ENCODE peak calls at places on chromosomes 4 and X, in ten cellular contexts. U is CD8-positive, alpha-beta T cell; C is tibial nerve; G is heart right ventricle; A is breast epithelium; O is MM.1S; B is Peyer's patch; V is cardiac muscle cell; R is left lung; E is IMR-90. J is an unnamed sample.
A peak's percentile ranks its signal among the peaks of the same experiment; 100 is the strongest.

GRCh38 chr4:140012688-140013087 is 141.3 kb downstream of the MAML3 start:
- DNase-seq in U (peak; percentile 67), R (no peak), O (peak; percentile 10), G (peak; percentile 66), B (peak; percentile 35), E (peak; percentile 95), V (peak; percentile 60), C (peak; percentile 41), A (no peak), J (no peak)

GRCh38 chrX:112235547-112235946 is 153.0 kb upstream of the TRPC5 start:
- DNase-seq in G (no peak), O (no peak), C (no peak), B (no peak), A (no peak), V (no peak), E (peak; percentile 8), U (no peak), R (no peak), J (no peak)

GRCh38 chr4:100302061-100303026 is 112.1 kb upstream of the DDIT4L start:
- DNase-seq in C (no peak), A (no peak), G (no peak), B (no peak), V (no peak), E (no peak), O (no peak), R (no peak), U (no peak), J (no peak)

GRCh38 chr4:160414516-160414915 is 1311.6 kb downstream of the RAPGEF2 start:
- DNase-seq in A (no peak), O (no peak), B (no peak), U (no peak), C (no peak), V (no peak), E (no peak), R (no peak), G (no peak), J (no peak)

GRCh38 chrX:44951572-44952067 is 78.6 kb downstream of the KDM6A start:
- DNase-seq in A (no peak), V (no peak), G (no peak), O (no peak), R (no peak), B (no peak), C (no peak), U (no peak), E (no peak), J (no peak)

GRCh38 chrX:133985164-133986007 is at the start of gene GPC3:
- DNase-seq in V (peak; percentile 92), O (no peak), C (no peak), G (no peak), A (no peak), U (peak; percentile 32), B (no peak), E (peak; percentile 0), R (peak; percentile 70), J (peak; percentile 54)

GRCh38 chr4:140427104-140427918 is at the start of gene CLGN:
- DNase-seq in U (peak; percentile 36), E (peak; percentile 44), B (peak; percentile 33), O (peak; percentile 84), V (peak; percentile 94), R (peak; percentile 92), G (peak; percentile 71), C (no peak), A (peak; percentile 52), J (peak; percentile 69)

GRCh38 chr4:33709247-33709646 is 2535.1 kb downstream of the ARAP2 start:
- DNase-seq in G (no peak), R (no peak), E (peak; percentile 16), A (no peak), C (no peak), B (no peak), U (no peak), O (no peak), V (no peak), J (no peak)

GRCh38 chrX:115702982-115703381 is 142.0 kb downstream of the PLS3 start:
- DNase-seq in V (no peak), R (no peak), G (no peak), C (no peak), U (no peak), B (no peak), O (no peak), E (no peak), A (no peak), J (no peak)

GRCh38 chr4:168139336-168139735 is 47.0 kb downstream of the ANXA10 start:
- DNase-seq in G (no peak), A (no peak), R (no peak), C (no peak), E (peak; percentile 79), U (no peak), V (no peak), O (no peak), B (no peak), J (no peak)

GRCh38 chr4:158033416-158033863 is 139.4 kb downstream of the GASK1B start:
- DNase-seq in A (no peak), R (no peak), G (peak; percentile 29), O (no peak), E (peak; percentile 61), B (no peak), V (no peak), U (no peak), C (no peak), J (no peak)

GRCh38 chr4:138961687-138962086 is 53.9 kb upstream of the NOCT start:
- DNase-seq in A (no peak), V (no peak), O (no peak), B (no peak), E (no peak), G (no peak), U (no peak), R (no peak), C (no peak), J (no peak)

GRCh38 chr4:102344955-102345794 is at the start of gene SLC39A8:
- DNase-seq in G (peak; percentile 78), A (peak; percentile 84), B (peak; percentile 92), U (peak; percentile 83), C (peak; percentile 68), V (peak; percentile 90), O (peak; percentile 92), E (peak; percentile 44), R (peak; percentile 98), J (peak; percentile 87)

GRCh38 chr4:112436987-112437386 is 79.0 kb downstream of the NEUROG2 start:
- DNase-seq in E (no peak), R (no peak), C (no peak), U (no peak), G (no peak), V (no peak), B (no peak), O (no peak), A (no peak), J (no peak)

GRCh38 chrX:21943460-21944135 is 3.1 kb downstream of the SMS start:
- DNase-seq in A (no peak), E (peak; percentile 92), C (no peak), V (no peak), R (no peak), B (no peak), O (no peak), G (no peak), U (no peak), J (no peak)

GRCh38 chrX:70433848-70434351 is 10.7 kb upstream of the DLG3 start:
- DNase-seq in U (peak; percentile 75), V (peak; percentile 77), O (peak; percentile 72), R (peak; percentile 89), B (peak; percentile 71), E (peak; percentile 31), G (peak; percentile 60), A (peak; percentile 63), C (peak; percentile 20), J (peak; percentile 75)

GRCh38 chrX:14802943-14803710 is 69.7 kb downstream of the FANCB start:
- DNase-seq in A (no peak), G (no peak), C (no peak), B (no peak), U (no peak), E (no peak), O (no peak), R (no peak), V (no peak), J (no peak)

GRCh38 chrX:102517331-102517730 is 792 bp upstream of the TMSB15A start:
- DNase-seq in C (no peak), V (no peak), G (no peak), O (no peak), U (no peak), B (no peak), A (no peak), E (peak; percentile 17), R (no peak), J (no peak)

GRCh38 chr4:73612032-73612431 is 8.2 kb downstream of the RASSF6 start:
- DNase-seq in C (no peak), G (no peak), B (no peak), A (no peak), V (no peak), O (no peak), U (no peak), R (no peak), E (no peak), J (no peak)
- H3K4me1 ChIP-seq in C (no peaks in the 10 kb centered on the region), G (no peaks in the 10 kb centered on the region), B (no peaks in the 10 kb centered on the region), A (no peaks in the 10 kb centered on the region), V (no peaks in the 10 kb centered on the region), O (peaks cover 44% of the 10 kb centered on the region), U (no peaks in the 10 kb centered on the region), R (no peaks in the 10 kb centered on the region), E (no peaks in the 10 kb centered on the region), J (no peaks in the 10 kb centered on the region)

DNA sequence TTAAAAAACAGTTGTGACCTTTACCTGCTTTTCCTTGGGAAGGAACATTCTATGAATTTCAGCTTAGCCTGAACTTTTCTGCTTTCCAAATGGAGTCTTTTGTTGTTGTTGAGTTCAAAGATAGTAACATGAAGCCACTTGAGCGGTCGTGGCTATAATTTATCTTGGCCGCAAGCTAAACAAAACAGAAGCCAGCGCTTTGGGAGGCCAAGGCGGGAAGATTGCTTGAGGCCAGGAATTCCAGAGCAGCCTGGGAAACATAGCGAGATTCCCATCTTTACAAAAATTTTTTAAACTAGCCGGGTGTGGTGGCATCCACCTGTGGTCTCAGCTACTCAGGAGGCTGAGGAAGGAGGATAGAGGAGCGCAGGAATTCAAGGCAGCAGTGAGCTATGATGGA is 29.9 kb downstream of the TKTL1 start:
- DNase-seq in G (no peak), E (peak; percentile 24), B (no peak), A (no peak), O (no peak), V (no peak), U (no peak), C (no peak), R (no peak), J (no peak)
- TF ChIP-seq CTCF in G (no peak), E (no peak), B (no peak), A (no peak), O (no peak), V (no peak), U (no peak), C (no peak), R (no peak), J (no peak)

GRCh38 chr4:13233755-13234154 is 250.4 kb downstream of the RAB28 start:
- DNase-seq in O (no peak), C (no peak), E (no peak), G (no peak), A (no peak), R (no peak), U (no peak), B (no peak), V (no peak), J (no peak)
- H3K36me3 ChIP-seq in O (no peaks in the 10 kb centered on the region), C (no peaks in the 10 kb centered on the region), E (no peaks in the 10 kb centered on the region), G (no peaks in the 10 kb centered on the region), A (no peaks in the 10 kb centered on the region), R (no peaks in the 10 kb centered on the region), U (no peaks in the 10 kb centered on the region), B (no peaks in the 10 kb centered on the region), V (no peaks in the 10 kb centered on the region), J (no peaks in the 10 kb centered on the region)

DNA sequence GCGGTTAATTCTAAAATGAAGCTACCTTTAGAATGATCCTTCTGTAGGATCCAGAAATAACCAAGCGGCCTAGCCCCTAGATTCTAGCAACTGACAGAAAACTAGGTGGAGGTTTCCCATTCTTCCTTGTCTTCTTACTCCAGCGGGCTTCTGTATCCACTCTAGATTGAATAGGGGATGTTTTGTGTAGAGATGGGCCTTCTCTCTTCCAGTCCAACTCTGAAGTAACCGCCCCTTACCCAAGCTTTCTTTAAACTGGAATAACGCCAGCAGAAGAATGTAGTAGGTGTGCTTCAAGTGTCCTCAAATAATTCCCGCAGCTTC is 386 bp upstream of the TMEM184C start:
- DNase-seq in V (no peak), U (no peak), B (no peak), O (no peak), R (no peak), E (no peak), A (no peak), G (no peak), C (no peak), J (no peak)
- H3K4me1 ChIP-seq in V (peaks cover 14% of the 10 kb centered on the region), U (peaks cover 37% of the 10 kb centered on the region), B (no peaks in the 10 kb centered on the region), O (peaks cover 9% of the 10 kb centered on the region), R (peaks cover 37% of the 10 kb centered on the region), E (peaks cover 2% of the 10 kb centered on the region), A (no peaks in the 10 kb centered on the region), G (peaks cover 20% of the 10 kb centered on the region), C (no peaks in the 10 kb centered on the region), J (peaks cover 12% of the 10 kb centered on the region)

J was measured in ovary.